ENCODE peak calls at places on chromosomes 13 and 19, in seven cellular contexts. Y is suprapubic skin, P is tibial nerve, E is H1, G is esophagus muscularis mucosa, J is ovary, M is upper lobe of left lung. U is an unnamed sample.

GRCh38 chr19:49210108-49210900 is 52.7 kb downstream of the TRPM4 start:
- DNase-seq in G (no peak), M (no peak), E (peak), Y (no peak), J (peak), P (peak), U (peak)

GRCh38 chr19:47020132-47020805 is 632 bp downstream of the NPAS1 start:
- DNase-seq in J (no peak), M (no peak), Y (no peak), G (no peak), P (no peak), E (no peak), U (no peak)

GRCh38 chr13:33125821-33126570 is 109.8 kb downstream of the KL start:
- DNase-seq in Y (peak), J (peak), G (no peak), P (peak), M (peak), E (peak), U (peak)

GRCh38 chr19:45363861-45364459 is 6.4 kb downstream of the ERCC2 start:
- DNase-seq in Y (no peak), J (no peak), M (no peak), P (no peak), E (no peak), G (no peak), U (no peak)

GRCh38 chr19:51798958-51799310 is 4.0 kb downstream of the FPR3 start:
- DNase-seq in E (no peak), G (no peak), J (no peak), Y (peak), M (peak), P (no peak), U (peak)

GRCh38 chr13:107642841-107643240 is 572.5 kb downstream of the LIG4 start:
- DNase-seq in J (no peak), P (no peak), Y (no peak), M (no peak), G (no peak), E (no peak), U (no peak)

GRCh38 chr19:5309438-5310204 is 31.0 kb downstream of the PTPRS start:
- DNase-seq in E (no peak), Y (no peak), M (no peak), P (no peak), G (no peak), J (peak), U (peak)

GRCh38 chr13:114035186-114035582 is 61.3 kb upstream of the C13orf46 start:
- DNase-seq in Y (no peak), E (no peak), M (no peak), J (no peak), P (no peak), G (no peak), U (no peak)

GRCh38 chr13:69389899-69390298 is 717.7 kb upstream of the ATXN8OS start:
- DNase-seq in M (no peak), P (no peak), Y (no peak), G (no peak), J (no peak), E (no peak), U (no peak)

GRCh38 chr13:105925496-105925895 is 610.0 kb downstream of the EFNB2 start:
- DNase-seq in M (no peak), E (no peak), G (no peak), P (no peak), Y (no peak), J (no peak), U (no peak)

GRCh38 chr13:27573265-27573664 is 47.1 kb downstream of the LNX2 start:
- DNase-seq in J (no peak), E (no peak), P (no peak), M (no peak), Y (no peak), G (no peak), U (no peak)

GRCh38 chr13:38582133-38582532 is 104.7 kb upstream of the FREM2 start:
- DNase-seq in E (no peak), G (no peak), Y (no peak), J (no peak), P (no peak), M (no peak), U (no peak)

GRCh38 chr13:35855531-35856019 is 275.6 kb downstream of the DCLK1 start:
- DNase-seq in J (no peak), E (peak), Y (peak), P (no peak), M (no peak), G (peak), U (no peak)

GRCh38 chr19:35509018-35509652 is 4.3 kb downstream of the DMKN start:
- DNase-seq in E (no peak), G (no peak), M (peak), Y (no peak), P (no peak), J (peak), U (no peak)

GRCh38 chr13:48532146-48532472 is 771 bp downstream of the RCBTB2 start:
- DNase-seq in J (no peak), E (no peak), Y (no peak), P (no peak), M (no peak), G (peak), U (no peak)

GRCh38 chr13:49418206-49418605 is 25.7 kb downstream of the CAB39L start:
- DNase-seq in P (no peak), M (no peak), J (no peak), G (no peak), Y (no peak), E (no peak), U (no peak)

GRCh38 chr19:38930776-38931761 is at the start of gene MRPS12:
- DNase-seq in P (peak), G (peak), J (peak), E (peak), Y (peak), M (peak), U (peak)
- TF ChIP-seq EP300 in P (peak), G (no peak), J (no peak), E (no peak), Y (no peak), M (no peak), U (no peak)

DNA sequence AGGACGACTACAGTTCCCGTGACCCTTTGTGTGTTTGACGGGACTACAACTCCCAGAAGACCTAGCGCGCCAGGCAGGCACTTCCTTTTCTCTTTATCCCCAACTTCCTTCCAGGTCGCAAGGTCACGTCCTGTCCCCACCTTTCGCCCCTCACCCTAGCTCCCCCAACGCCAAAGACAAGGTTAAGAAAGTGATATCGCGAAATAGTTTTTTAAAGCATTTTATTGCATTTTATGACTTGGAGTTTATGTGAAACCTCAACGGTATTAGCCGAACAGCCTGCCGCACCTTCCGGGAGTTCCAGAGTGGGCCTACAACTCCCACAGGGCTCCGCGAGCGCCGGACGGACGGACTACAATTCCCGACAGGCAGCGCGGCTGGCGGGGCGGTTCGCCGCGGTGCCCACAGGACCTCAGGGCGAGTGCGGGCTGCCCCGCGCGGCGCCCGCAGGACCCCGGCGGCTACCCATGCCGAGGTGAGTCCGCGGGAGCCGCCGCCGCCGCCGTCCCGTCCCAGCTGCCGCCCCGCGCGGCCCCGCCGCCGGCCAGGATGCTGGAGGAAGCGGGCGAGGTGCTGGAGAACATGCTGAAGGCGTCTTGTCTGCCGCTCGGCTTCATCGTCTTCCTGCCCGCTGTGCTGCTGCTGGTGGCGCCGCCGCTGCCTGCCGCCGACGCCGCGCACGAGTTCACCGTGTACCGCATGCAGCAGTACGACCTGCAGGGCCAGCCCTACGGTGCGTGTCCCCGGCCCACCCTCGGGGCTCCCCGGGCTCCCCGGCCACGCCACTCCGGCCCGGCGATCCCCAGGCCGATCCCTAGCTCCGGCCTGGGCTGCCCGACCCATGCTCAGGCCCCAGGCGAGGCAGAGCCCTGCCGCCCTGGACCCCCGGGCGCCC is at the start of gene NCLN:
- DNase-seq in J (peak), E (peak), P (peak), Y (peak), G (peak), M (peak), U (peak)
- TF ChIP-seq EP300 in J (no peak), E (no peak), P (peak), Y (no peak), G (no peak), M (no peak), U (no peak)

GRCh38 chr13:97631158-97631557 is 197.2 kb downstream of the RAP2A start:
- DNase-seq in J (no peak), Y (no peak), P (no peak), M (no peak), E (no peak), G (no peak), U (no peak)

GRCh38 chr13:97627566-97627965 is 193.6 kb downstream of the RAP2A start:
- DNase-seq in J (no peak), G (no peak), E (no peak), P (no peak), M (no peak), Y (no peak), U (no peak)

GRCh38 chr13:97630725-97631124 is 196.8 kb downstream of the RAP2A start:
- DNase-seq in Y (no peak), P (no peak), M (no peak), J (no peak), G (no peak), E (no peak), U (no peak)

DNA sequence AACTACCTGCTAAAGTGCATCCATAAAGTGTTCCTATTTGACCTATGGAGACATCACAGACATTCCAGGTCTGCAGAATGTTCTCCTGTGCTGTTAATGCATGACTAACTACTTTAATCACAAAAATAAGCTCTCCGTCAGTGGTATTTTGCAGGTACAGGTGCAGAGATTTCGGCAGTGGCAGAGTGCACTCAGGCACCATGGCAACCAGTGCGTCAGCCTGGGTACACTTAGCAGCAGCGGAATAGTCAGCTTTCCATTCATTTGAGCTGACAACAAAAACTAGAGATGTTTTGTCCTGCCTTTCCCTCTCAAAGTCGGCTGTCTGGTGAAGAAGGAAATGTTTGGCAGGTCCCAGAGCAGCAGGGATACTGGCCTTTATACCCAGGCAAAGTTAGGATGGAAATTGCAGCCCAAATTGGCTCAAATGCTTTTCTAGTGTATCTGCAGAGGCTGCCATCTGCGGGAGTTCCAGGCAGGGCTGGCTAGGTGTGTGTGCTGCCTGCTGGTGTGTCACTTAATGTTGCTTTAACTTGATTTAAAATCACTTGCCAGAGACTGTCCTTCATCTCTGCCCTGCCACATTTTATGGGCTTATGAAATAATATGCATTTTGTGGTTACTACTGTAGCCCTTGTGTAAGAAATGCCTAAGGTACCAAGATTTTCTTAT is 195.8 kb downstream of the RAP2A start:
- DNase-seq in E (no peak), M (no peak), G (no peak), Y (no peak), P (no peak), J (no peak), U (no peak)
- TF ChIP-seq EP300 in E (no peak), M (no peak), G (no peak), Y (no peak), P (no peak), J (no peak), U (no peak)

GRCh38 chr19:18306209-18306902 is 16.5 kb downstream of the LSM4 start:
- DNase-seq in P (no peak), M (no peak), E (no peak), Y (no peak), J (peak), G (no peak), U (no peak)

GRCh38 chr19:18301718-18302111 is 20.3 kb upstream of the JUND start:
- DNase-seq in M (no peak), G (no peak), E (no peak), J (no peak), P (no peak), Y (no peak), U (no peak)

GRCh38 chr19:18304194-18304495 is 18.7 kb downstream of the LSM4 start:
- DNase-seq in Y (no peak), G (no peak), E (no peak), M (no peak), J (no peak), P (no peak), U (no peak)

GRCh38 chr19:18306903-18307681 is 15.8 kb downstream of the LSM4 start:
- DNase-seq in J (peak), M (no peak), Y (no peak), G (no peak), P (no peak), E (no peak), U (no peak)

GRCh38 chr19:18304496-18305312 is 18.2 kb downstream of the LSM4 start:
- DNase-seq in Y (peak), E (no peak), J (peak), G (peak), M (peak), P (peak), U (peak)
- TF ChIP-seq EP300 in Y (no peak), E (no peak), J (no peak), G (no peak), M (peak), P (peak), U (no peak)